ENCODE peak calls at places on chromosomes 1 and 21, in four cellular contexts. One of them, this sample, is unnamed.

GRCh38 chr1:107264561-107264960 is 123.7 kb downstream of the NTNG1 start:
- DNase-seq in NB4: no peak
- DNase-seq in uterus: no peak
- DNase-seq in adrenal gland: no peak
- DNase-seq in this sample: no peak

GRCh38 chr21:37435120-37435519 is 68.5 kb downstream of the DYRK1A start:
- DNase-seq in NB4: peak
- DNase-seq in uterus: peak
- DNase-seq in adrenal gland: peak
- DNase-seq in this sample: peak

GRCh38 chr1:17438977-17439249 is 564 bp downstream of the RCC2 start:
- DNase-seq in NB4: peak
- DNase-seq in uterus: no peak
- DNase-seq in adrenal gland: no peak
- DNase-seq in this sample: no peak

GRCh38 chr1:182786223-182787001 is 3.2 kb upstream of the NPL start:
- DNase-seq in NB4: peak
- DNase-seq in uterus: peak
- DNase-seq in adrenal gland: peak
- DNase-seq in this sample: peak

GRCh38 chr1:109819906-109820305 is 56.2 kb upstream of the EPS8L3 start:
- DNase-seq in NB4: peak
- DNase-seq in uterus: no peak
- DNase-seq in adrenal gland: no peak
- DNase-seq in this sample: no peak

GRCh38 chr1:167273027-167273800 is 52.5 kb downstream of the POU2F1 start:
- DNase-seq in NB4: peak
- DNase-seq in uterus: no peak
- DNase-seq in adrenal gland: no peak
- DNase-seq in this sample: no peak

GRCh38 chr1:29831500-29832117 is 595.3 kb downstream of the PTPRU start:
- DNase-seq in NB4: no peak
- DNase-seq in uterus: no peak
- DNase-seq in adrenal gland: no peak
- DNase-seq in this sample: no peak

GRCh38 chr1:33763406-33763805 is 100.5 kb upstream of the HMGB4 start:
- DNase-seq in NB4: no peak
- DNase-seq in uterus: no peak
- DNase-seq in adrenal gland: no peak
- DNase-seq in this sample: no peak

GRCh38 chr1:199046618-199047017 is 407.8 kb downstream of the PTPRC start:
- DNase-seq in NB4: peak
- DNase-seq in uterus: no peak
- DNase-seq in adrenal gland: no peak
- DNase-seq in this sample: no peak

GRCh38 chr1:193179094-193179493 is 7.3 kb downstream of the B3GALT2 start:
- DNase-seq in NB4: no peak
- DNase-seq in uterus: no peak
- DNase-seq in adrenal gland: no peak
- DNase-seq in this sample: no peak

GRCh38 chr1:151130837-151131586 is 15.4 kb downstream of the SEMA6C start:
- DNase-seq in NB4: no peak
- DNase-seq in uterus: peak
- DNase-seq in adrenal gland: peak
- DNase-seq in this sample: peak

GRCh38 chr1:5456090-5456789 is 536.0 kb downstream of the NPHP4 start:
- DNase-seq in NB4: no peak
- DNase-seq in uterus: no peak
- DNase-seq in adrenal gland: no peak
- DNase-seq in this sample: no peak

GRCh38 chr1:184033711-184034167 is 3.8 kb downstream of the COLGALT2 start:
- DNase-seq in NB4: no peak
- DNase-seq in uterus: no peak
- DNase-seq in adrenal gland: no peak
- DNase-seq in this sample: no peak

GRCh38 chr1:6785721-6786505 is 659 bp downstream of the CAMTA1 start:
- DNase-seq in NB4: peak
- DNase-seq in uterus: peak
- DNase-seq in adrenal gland: peak
- DNase-seq in this sample: peak

GRCh38 chr1:191388283-191388682 is 770.0 kb upstream of the RGS18 start:
- DNase-seq in NB4: no peak
- DNase-seq in uterus: no peak
- DNase-seq in adrenal gland: no peak
- DNase-seq in this sample: no peak

GRCh38 chr1:37484325-37485051 is 10.1 kb downstream of the ZC3H12A start:
- DNase-seq in NB4: no peak
- DNase-seq in uterus: no peak
- DNase-seq in adrenal gland: peak
- DNase-seq in this sample: no peak

GRCh38 chr1:246199086-246199485 is 308.0 kb downstream of the SMYD3 start:
- DNase-seq in NB4: no peak
- DNase-seq in uterus: no peak
- DNase-seq in adrenal gland: no peak
- DNase-seq in this sample: no peak

GRCh38 chr1:163561570-163562295 is 240.0 kb downstream of the NUF2 start:
- DNase-seq in NB4: peak
- DNase-seq in uterus: no peak
- DNase-seq in adrenal gland: no peak
- DNase-seq in this sample: peak

GRCh38 chr21:37079211-37079824 is 6.3 kb downstream of the TTC3 start:
- DNase-seq in NB4: peak
- DNase-seq in uterus: no peak
- DNase-seq in adrenal gland: no peak
- DNase-seq in this sample: no peak

GRCh38 chr21:28657576-28657975 is 335.1 kb downstream of the LTN1 start:
- DNase-seq in NB4: no peak
- DNase-seq in uterus: no peak
- DNase-seq in adrenal gland: no peak
- DNase-seq in this sample: no peak

GRCh38 chr1:101200513-101200912 is 36.3 kb upstream of the S1PR1 start:
- DNase-seq in NB4: no peak
- DNase-seq in uterus: no peak
- DNase-seq in adrenal gland: no peak
- DNase-seq in this sample: peak

GRCh38 chr1:165397945-165398344 is 41.4 kb upstream of the LMX1A start:
- DNase-seq in NB4: peak
- DNase-seq in uterus: no peak
- DNase-seq in adrenal gland: no peak
- DNase-seq in this sample: no peak

GRCh38 chr1:46523556-46524443 is 27.6 kb downstream of the KNCN start:
- DNase-seq in NB4: no peak
- DNase-seq in uterus: no peak
- DNase-seq in adrenal gland: no peak
- DNase-seq in this sample: no peak

GRCh38 chr21:26199471-26199870 is 28.9 kb upstream of the APP start:
- DNase-seq in NB4: no peak
- DNase-seq in uterus: no peak
- DNase-seq in adrenal gland: no peak
- DNase-seq in this sample: no peak

GRCh38 chr1:230277201-230277771 is 148.8 kb downstream of the PGBD5 start:
- DNase-seq in NB4: no peak
- DNase-seq in uterus: peak
- DNase-seq in adrenal gland: no peak
- DNase-seq in this sample: peak

GRCh38 chr1:7516341-7516740 is 254.8 kb upstream of the VAMP3 start:
- DNase-seq in NB4: no peak
- DNase-seq in uterus: no peak
- DNase-seq in adrenal gland: no peak
- DNase-seq in this sample: no peak

GRCh38 chr1:154742586-154742985 is 127.5 kb downstream of the KCNN3 start:
- DNase-seq in NB4: no peak
- DNase-seq in uterus: no peak
- DNase-seq in adrenal gland: peak
- DNase-seq in this sample: no peak

GRCh38 chr21:17818158-17819113 is 720 bp downstream of the C21orf91 start:
- DNase-seq in NB4: peak
- DNase-seq in uterus: peak
- DNase-seq in adrenal gland: peak
- DNase-seq in this sample: peak

DNA sequence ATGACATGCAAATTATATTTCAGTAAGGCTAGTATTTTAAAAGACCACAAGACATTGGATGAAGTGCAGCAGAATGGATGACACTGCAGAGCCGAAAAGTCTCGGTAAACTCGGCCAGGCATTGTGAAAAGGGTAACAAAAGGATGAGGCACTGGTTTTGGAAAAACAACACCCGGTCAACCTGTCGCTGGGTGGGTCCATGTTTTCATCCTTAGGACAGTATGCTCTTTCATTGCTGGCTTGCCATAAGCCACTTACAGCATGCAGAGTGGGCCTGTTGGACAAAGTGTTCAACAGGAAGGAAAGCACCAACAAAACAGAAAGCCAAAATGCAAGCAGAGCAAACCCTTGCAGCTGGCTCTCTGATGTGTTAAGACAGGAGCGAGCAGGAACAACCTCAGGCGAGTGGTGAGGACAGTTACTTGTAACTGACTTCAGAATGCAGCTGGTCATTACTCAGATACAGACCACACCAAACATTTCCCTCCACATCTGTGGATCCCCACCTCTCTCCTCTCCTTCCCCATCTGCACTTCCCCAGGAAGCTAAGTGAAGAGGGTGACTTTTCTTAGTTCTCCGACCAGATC is 2.9 kb upstream of the RCAN1 start:
- DNase-seq in NB4: no peak
- DNase-seq in uterus: no peak
- DNase-seq in adrenal gland: peak
- DNase-seq in this sample: no peak
- TF ChIP-seq POLR2A in NB4: no peak
- TF ChIP-seq POLR2A in uterus: no peak
- TF ChIP-seq POLR2A in adrenal gland: no peak
- TF ChIP-seq POLR2A in this sample: no peak

GRCh38 chr1:207152792-207153434 is 48.9 kb downstream of the C4BPA start:
- DNase-seq in NB4: no peak
- DNase-seq in uterus: no peak
- DNase-seq in adrenal gland: no peak
- DNase-seq in this sample: no peak
- TF ChIP-seq POLR2A in NB4: no peak
- TF ChIP-seq POLR2A in uterus: no peak
- TF ChIP-seq POLR2A in adrenal gland: no peak
- TF ChIP-seq POLR2A in this sample: no peak

GRCh38 chr21:35713914-35714313 is 346.4 kb downstream of the SETD4 start:
- DNase-seq in NB4: no peak
- DNase-seq in uterus: no peak
- DNase-seq in adrenal gland: no peak
- DNase-seq in this sample: no peak
- TF ChIP-seq POLR2A in NB4: no peak
- TF ChIP-seq POLR2A in uterus: no peak
- TF ChIP-seq POLR2A in adrenal gland: no peak
- TF ChIP-seq POLR2A in this sample: no peak

GRCh38 chr1:156123356-156124196 is 9.1 kb downstream of the LMNA start:
- DNase-seq in NB4: peak
- DNase-seq in uterus: peak
- DNase-seq in adrenal gland: peak
- DNase-seq in this sample: peak
- TF ChIP-seq POLR2A in NB4: no peak
- TF ChIP-seq POLR2A in uterus: peak
- TF ChIP-seq POLR2A in adrenal gland: peak
- TF ChIP-seq POLR2A in this sample: no peak

This sample was measured in H1.